ENCODE peak calls at places on chromosome 3, in four cellular contexts. O, A, K and X are unnamed samples.

GRCh38 chr3:81214626-81215025 is 546.8 kb downstream of the GBE1 start:
- DNase-seq in O (no peak), A (no peak), K (no peak), X (no peak)

GRCh38 chr3:116863842-116864626 is 154.5 kb downstream of the TUSC7 start:
- DNase-seq in O (peak), A (peak), K (no peak), X (no peak)

GRCh38 chr3:132164469-132165092 is 129.8 kb upstream of the CPNE4 start:
- DNase-seq in O (no peak), A (no peak), K (no peak), X (no peak)

GRCh38 chr3:63724987-63725386 is 72.5 kb downstream of the SNTN start:
- DNase-seq in O (no peak), A (no peak), K (no peak), X (no peak)

GRCh38 chr3:129398803-129399144 is 29.7 kb downstream of the EFCAB12 start:
- DNase-seq in O (peak), A (no peak), K (no peak), X (no peak)

GRCh38 chr3:71407833-71408232 is 175.7 kb downstream of the FOXP1 start:
- DNase-seq in O (no peak), A (no peak), K (no peak), X (no peak)

GRCh38 chr3:141877911-141878310 is 1.5 kb downstream of the ATP1B3 start:
- DNase-seq in O (no peak), A (no peak), K (no peak), X (no peak)

GRCh38 chr3:100022506-100022905 is 91.8 kb downstream of the FILIP1L start:
- DNase-seq in O (no peak), A (no peak), K (no peak), X (no peak)

GRCh38 chr3:190338717-190339116 is 16.5 kb upstream of the CLDN1 start:
- DNase-seq in O (no peak), A (no peak), K (no peak), X (no peak)

GRCh38 chr3:194592798-194593752 is 40.1 kb downstream of the TMEM44 start:
- DNase-seq in O (no peak), A (no peak), K (no peak), X (peak)

GRCh38 chr3:52006017-52006819 is 10.5 kb upstream of the RPL29 start:
- DNase-seq in O (no peak), A (no peak), K (no peak), X (no peak)

GRCh38 chr3:138442433-138442832 is 8.0 kb downstream of the ESYT3 start:
- DNase-seq in O (peak), A (no peak), K (no peak), X (no peak)

GRCh38 chr3:155411500-155412223 is 118.2 kb upstream of the STRIT1 start:
- DNase-seq in O (no peak), A (no peak), K (no peak), X (no peak)

GRCh38 chr3:134040066-134040465 is 10.3 kb upstream of the SLCO2A1 start:
- DNase-seq in O (no peak), A (no peak), K (no peak), X (no peak)

GRCh38 chr3:37197810-37198371 is 23.5 kb upstream of the LRRFIP2 start:
- DNase-seq in O (no peak), A (no peak), K (no peak), X (no peak)

GRCh38 chr3:181311186-181311585 is 321.6 kb upstream of the DNAJC19 start:
- DNase-seq in O (no peak), A (peak), K (no peak), X (no peak)

GRCh38 chr3:69212411-69213160 is 90.2 kb upstream of the LMOD3 start:
- DNase-seq in O (no peak), A (no peak), K (no peak), X (no peak)

GRCh38 chr3:52249683-52250082 is 4.1 kb downstream of the PPM1M start:
- DNase-seq in O (no peak), A (no peak), K (no peak), X (no peak)

GRCh38 chr3:14235003-14235876 is 56.6 kb downstream of the LSM3 start:
- DNase-seq in O (no peak), A (no peak), K (no peak), X (no peak)

GRCh38 chr3:12370758-12371157 is 81.9 kb downstream of the PPARG start:
- DNase-seq in O (no peak), A (no peak), K (no peak), X (no peak)